ENCODE peak calls at places on chromosomes 3 and 15, in four cellular contexts. One of them, this sample, is unnamed.

GRCh38 chr15:40439461-40440299 is 1.1 kb upstream of the BAHD1 start:
- DNase-seq in transverse colon: peak; percentile 68
- DNase-seq in adrenal gland: peak; percentile 87
- DNase-seq in heart left ventricle: peak; percentile 61
- DNase-seq in this sample: peak; percentile 84

GRCh38 chr15:50229336-50229735 is 36.2 kb downstream of the HDC start:
- DNase-seq in transverse colon: no peak
- DNase-seq in adrenal gland: peak; percentile 45
- DNase-seq in heart left ventricle: no peak
- DNase-seq in this sample: no peak

GRCh38 chr3:177102526-177102925 is 94.8 kb downstream of the TBL1XR1 start:
- DNase-seq in transverse colon: no peak
- DNase-seq in adrenal gland: no peak
- DNase-seq in heart left ventricle: no peak
- DNase-seq in this sample: no peak

GRCh38 chr3:153144779-153145178 is 17.2 kb upstream of the RAP2B start:
- DNase-seq in transverse colon: no peak
- DNase-seq in adrenal gland: no peak
- DNase-seq in heart left ventricle: no peak
- DNase-seq in this sample: no peak

GRCh38 chr3:108780235-108780634 is 23.0 kb upstream of the RETNLB start:
- DNase-seq in transverse colon: no peak
- DNase-seq in adrenal gland: no peak
- DNase-seq in heart left ventricle: no peak
- DNase-seq in this sample: no peak

GRCh38 chr3:125116311-125117069 is 60.7 kb upstream of the HEG1 start:
- DNase-seq in transverse colon: no peak
- DNase-seq in adrenal gland: peak; percentile 74
- DNase-seq in heart left ventricle: peak; percentile 45
- DNase-seq in this sample: no peak

GRCh38 chr3:196740476-196741400 is 1.1 kb downstream of the PAK2 start:
- DNase-seq in transverse colon: no peak
- DNase-seq in adrenal gland: peak; percentile 33
- DNase-seq in heart left ventricle: peak; percentile 35
- DNase-seq in this sample: no peak

GRCh38 chr3:122239112-122239511 is 55.6 kb downstream of the CASR start:
- DNase-seq in transverse colon: no peak
- DNase-seq in adrenal gland: no peak
- DNase-seq in heart left ventricle: no peak
- DNase-seq in this sample: no peak

GRCh38 chr3:193572426-193572908 is 17.8 kb upstream of the ATP13A4 start:
- DNase-seq in transverse colon: peak; percentile 58
- DNase-seq in adrenal gland: peak; percentile 71
- DNase-seq in heart left ventricle: peak; percentile 46
- DNase-seq in this sample: peak; percentile 31

GRCh38 chr3:173586176-173586575 is 188.6 kb downstream of the NLGN1 start:
- DNase-seq in transverse colon: no peak
- DNase-seq in adrenal gland: no peak
- DNase-seq in heart left ventricle: no peak
- DNase-seq in this sample: no peak

GRCh38 chr3:188574885-188575284 is 420.9 kb downstream of the LPP start:
- DNase-seq in transverse colon: no peak
- DNase-seq in adrenal gland: no peak
- DNase-seq in heart left ventricle: no peak
- DNase-seq in this sample: no peak

GRCh38 chr15:47293763-47294162 is 423.5 kb upstream of the SEMA6D start:
- DNase-seq in transverse colon: peak; percentile 29
- DNase-seq in adrenal gland: peak; percentile 45
- DNase-seq in heart left ventricle: peak; percentile 73
- DNase-seq in this sample: no peak

GRCh38 chr3:12369598-12369997 is 80.7 kb downstream of the PPARG start:
- DNase-seq in transverse colon: no peak
- DNase-seq in adrenal gland: no peak
- DNase-seq in heart left ventricle: no peak
- DNase-seq in this sample: no peak

GRCh38 chr3:154247806-154248480 is 76.3 kb downstream of the DHX36 start:
- DNase-seq in transverse colon: no peak
- DNase-seq in adrenal gland: no peak
- DNase-seq in heart left ventricle: no peak
- DNase-seq in this sample: no peak

GRCh38 chr3:169148448-169149348 is 514.8 kb downstream of the MECOM start:
- DNase-seq in transverse colon: no peak
- DNase-seq in adrenal gland: no peak
- DNase-seq in heart left ventricle: no peak
- DNase-seq in this sample: no peak

GRCh38 chr3:13535905-13536304 is 13.0 kb upstream of the FBLN2 start:
- DNase-seq in transverse colon: no peak
- DNase-seq in adrenal gland: no peak
- DNase-seq in heart left ventricle: no peak
- DNase-seq in this sample: no peak

GRCh38 chr3:32888739-32889138 is 62.7 kb upstream of the CCR4 start:
- DNase-seq in transverse colon: no peak
- DNase-seq in adrenal gland: no peak
- DNase-seq in heart left ventricle: no peak
- DNase-seq in this sample: no peak

GRCh38 chr3:174737966-174738365 is 121.2 kb upstream of the NAALADL2 start:
- DNase-seq in transverse colon: no peak
- DNase-seq in adrenal gland: no peak
- DNase-seq in heart left ventricle: no peak
- DNase-seq in this sample: no peak

GRCh38 chr15:36882487-36883108 is 217.8 kb downstream of the MEIS2 start:
- DNase-seq in transverse colon: no peak
- DNase-seq in adrenal gland: no peak
- DNase-seq in heart left ventricle: no peak
- DNase-seq in this sample: no peak

DNA sequence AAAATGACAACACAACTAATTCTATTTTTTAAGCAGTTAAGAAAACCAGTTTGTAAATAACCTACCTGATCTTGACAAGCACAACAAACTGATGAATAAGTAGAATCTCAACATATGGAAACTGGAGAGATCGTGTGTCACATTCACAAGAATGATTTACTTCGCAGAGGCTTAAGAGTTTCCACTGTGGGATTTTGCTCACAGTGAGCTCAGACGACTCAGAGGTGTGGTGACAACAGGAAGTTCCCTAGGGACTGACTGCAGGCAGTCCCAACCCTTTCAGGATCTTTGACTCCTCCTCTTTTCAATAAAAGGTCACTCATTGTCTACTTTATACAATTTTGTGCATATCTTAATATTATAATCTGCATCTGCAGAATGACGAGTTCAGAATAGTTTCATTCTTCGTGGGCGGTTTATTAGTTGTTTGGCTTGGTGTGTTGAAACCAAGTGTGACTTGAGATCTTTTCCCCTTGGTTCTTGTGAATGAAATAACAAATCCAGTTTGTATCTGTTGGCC is at the start of gene LIPH:
- DNase-seq in transverse colon: peak; percentile 82
- DNase-seq in adrenal gland: no peak
- DNase-seq in heart left ventricle: no peak
- DNase-seq in this sample: peak; percentile 45
- TF ChIP-seq POLR2A in transverse colon: peak; percentile 98
- TF ChIP-seq POLR2A in adrenal gland: no peak
- TF ChIP-seq POLR2A in heart left ventricle: no peak
- TF ChIP-seq POLR2A in this sample: no peak

GRCh38 chr3:179562467-179563297 is at the start of gene ACTL6A:
- DNase-seq in transverse colon: peak; percentile 100
- DNase-seq in adrenal gland: peak; percentile 100
- DNase-seq in heart left ventricle: peak; percentile 100
- DNase-seq in this sample: peak; percentile 97
- TF ChIP-seq POLR2A in transverse colon: peak; percentile 64
- TF ChIP-seq POLR2A in adrenal gland: peak; percentile 66
- TF ChIP-seq POLR2A in heart left ventricle: no peak
- TF ChIP-seq POLR2A in this sample: peak; percentile 90

GRCh38 chr3:52225452-52226228 is at the start of gene TLR9:
- DNase-seq in transverse colon: peak; percentile 63
- DNase-seq in adrenal gland: no peak
- DNase-seq in heart left ventricle: no peak
- DNase-seq in this sample: no peak
- TF ChIP-seq POLR2A in transverse colon: peak; percentile 19
- TF ChIP-seq POLR2A in adrenal gland: no peak
- TF ChIP-seq POLR2A in heart left ventricle: no peak
- TF ChIP-seq POLR2A in this sample: no peak

DNA sequence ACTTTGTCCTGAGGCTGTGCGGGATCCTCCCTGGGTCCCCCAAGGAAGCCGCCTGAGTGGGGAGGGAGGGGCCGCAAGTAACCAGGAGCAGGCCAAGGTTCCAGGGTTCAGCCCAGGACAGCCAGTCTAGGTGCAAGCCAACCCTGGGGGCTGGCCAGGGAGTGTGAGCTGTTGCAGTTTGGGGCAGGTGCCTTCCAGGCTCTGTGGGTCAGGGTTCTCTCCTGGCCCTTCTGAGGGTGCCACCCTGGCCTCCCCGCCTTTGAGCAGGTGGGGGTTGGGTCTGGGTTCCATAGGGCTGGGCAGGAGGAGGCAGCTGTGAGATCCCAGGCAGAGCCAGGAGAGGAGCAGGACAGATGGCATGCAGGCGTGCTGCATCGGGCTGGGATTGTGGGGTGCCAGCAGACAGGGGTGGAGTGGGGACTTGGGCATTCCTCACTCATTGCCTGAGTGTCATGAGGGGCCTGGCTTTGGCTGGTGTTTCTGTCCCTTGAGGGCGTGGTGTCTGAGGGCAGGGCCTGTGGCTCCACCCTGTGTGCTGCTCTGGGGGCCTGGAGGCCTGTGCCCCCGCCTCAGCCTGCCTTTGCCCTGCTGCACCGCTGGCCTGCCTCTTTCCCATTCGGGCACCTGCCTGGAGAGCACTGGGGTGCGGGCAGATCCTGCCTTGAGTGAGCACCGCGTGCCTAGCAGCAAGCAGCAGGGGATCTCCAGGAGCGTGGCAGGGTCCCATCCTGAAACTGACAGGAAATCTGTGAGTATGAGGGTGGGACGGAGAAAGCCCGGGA is 18.4 kb downstream of the KLF13 start:
- DNase-seq in transverse colon: peak; percentile 89
- DNase-seq in adrenal gland: no peak
- DNase-seq in heart left ventricle: peak; percentile 73
- DNase-seq in this sample: no peak
- TF ChIP-seq POLR2A in transverse colon: peak; percentile 29
- TF ChIP-seq POLR2A in adrenal gland: no peak
- TF ChIP-seq POLR2A in heart left ventricle: no peak
- TF ChIP-seq POLR2A in this sample: no peak

GRCh38 chr3:134369231-134369741 is 5.0 kb downstream of the AMOTL2 start:
- DNase-seq in transverse colon: no peak
- DNase-seq in adrenal gland: no peak
- DNase-seq in heart left ventricle: no peak
- DNase-seq in this sample: no peak
- TF ChIP-seq POLR2A in transverse colon: no peak
- TF ChIP-seq POLR2A in adrenal gland: no peak
- TF ChIP-seq POLR2A in heart left ventricle: no peak
- TF ChIP-seq POLR2A in this sample: no peak

GRCh38 chr3:38312356-38312755 is 30.3 kb downstream of the SLC22A14 start:
- DNase-seq in transverse colon: no peak
- DNase-seq in adrenal gland: no peak
- DNase-seq in heart left ventricle: no peak
- DNase-seq in this sample: no peak
- TF ChIP-seq POLR2A in transverse colon: no peak
- TF ChIP-seq POLR2A in adrenal gland: no peak
- TF ChIP-seq POLR2A in heart left ventricle: no peak
- TF ChIP-seq POLR2A in this sample: no peak

DNA sequence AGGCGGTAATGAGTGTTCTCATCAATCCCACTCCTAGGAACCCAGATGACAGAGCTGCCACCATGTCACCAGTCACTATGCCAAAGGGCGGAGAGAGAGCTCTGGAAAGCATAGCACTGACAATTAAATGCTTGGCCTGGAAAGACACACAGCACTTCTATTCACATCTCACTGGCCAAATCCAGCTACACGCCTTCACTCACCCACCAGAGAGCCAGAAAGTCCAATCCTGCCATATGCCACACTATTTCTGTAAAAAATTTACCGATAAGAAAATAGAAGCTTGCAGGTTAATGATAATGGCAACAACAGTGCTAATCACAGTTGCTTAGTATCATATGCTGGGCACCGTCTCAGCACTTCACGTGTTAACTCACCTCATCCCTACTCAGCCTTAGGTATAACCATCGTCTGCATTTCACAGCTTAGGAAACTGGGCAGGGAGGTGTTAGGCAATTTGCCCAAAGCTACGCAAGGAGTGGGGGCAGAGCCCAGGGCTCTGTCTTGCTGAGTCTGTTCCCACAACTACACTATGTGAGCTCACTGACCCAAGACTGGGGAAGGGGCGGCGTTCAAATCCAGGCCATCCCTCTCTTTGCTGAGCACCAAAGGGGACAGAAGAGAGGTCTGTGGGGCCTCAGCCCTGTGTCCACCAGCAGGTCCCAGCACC is 16.5 kb downstream of the KLHL25 start:
- DNase-seq in transverse colon: no peak
- DNase-seq in adrenal gland: no peak
- DNase-seq in heart left ventricle: peak; percentile 65
- DNase-seq in this sample: no peak
- TF ChIP-seq POLR2A in transverse colon: no peak
- TF ChIP-seq POLR2A in adrenal gland: no peak
- TF ChIP-seq POLR2A in heart left ventricle: no peak
- TF ChIP-seq POLR2A in this sample: no peak

DNA sequence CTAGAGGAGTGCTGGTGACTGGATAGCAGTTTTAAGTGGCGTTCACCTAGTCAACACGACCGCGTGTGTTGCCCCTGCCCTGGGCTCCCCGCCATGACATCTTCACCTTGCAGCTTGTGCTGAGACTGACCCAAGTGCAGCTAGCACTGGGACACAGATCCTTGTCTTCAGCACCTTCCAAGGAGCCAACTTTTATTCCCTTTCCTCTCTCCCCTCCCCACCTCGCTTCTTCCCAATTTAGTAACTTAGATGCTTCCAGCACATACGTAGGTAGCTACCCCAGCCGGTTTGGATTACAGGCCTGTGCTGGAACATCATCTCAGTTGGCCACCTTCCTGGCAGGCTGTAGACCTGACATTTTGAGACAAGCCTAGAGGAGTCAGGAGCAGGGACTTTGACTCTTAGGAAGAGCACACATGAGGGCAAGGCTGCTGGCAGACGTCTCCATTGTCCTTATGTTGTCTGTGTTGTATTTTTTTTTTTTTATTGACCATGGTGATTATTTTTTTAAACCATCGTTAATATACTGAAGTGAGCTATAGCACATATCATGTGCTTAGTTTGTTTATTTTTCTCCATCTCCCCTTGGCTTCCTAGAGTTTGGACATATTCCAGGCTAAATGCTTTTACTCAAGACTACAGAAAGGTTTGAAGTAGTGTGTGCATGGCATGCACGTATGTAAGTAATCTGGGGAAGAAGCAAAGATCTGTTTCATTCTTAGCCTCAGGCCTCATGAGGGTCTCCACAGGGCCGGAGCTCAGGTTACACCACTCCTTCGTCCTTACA is 61.0 kb downstream of the AAGAB start:
- DNase-seq in transverse colon: no peak
- DNase-seq in adrenal gland: no peak
- DNase-seq in heart left ventricle: no peak
- DNase-seq in this sample: no peak
- TF ChIP-seq POLR2A in transverse colon: no peak
- TF ChIP-seq POLR2A in adrenal gland: no peak
- TF ChIP-seq POLR2A in heart left ventricle: no peak
- TF ChIP-seq POLR2A in this sample: no peak

DNA sequence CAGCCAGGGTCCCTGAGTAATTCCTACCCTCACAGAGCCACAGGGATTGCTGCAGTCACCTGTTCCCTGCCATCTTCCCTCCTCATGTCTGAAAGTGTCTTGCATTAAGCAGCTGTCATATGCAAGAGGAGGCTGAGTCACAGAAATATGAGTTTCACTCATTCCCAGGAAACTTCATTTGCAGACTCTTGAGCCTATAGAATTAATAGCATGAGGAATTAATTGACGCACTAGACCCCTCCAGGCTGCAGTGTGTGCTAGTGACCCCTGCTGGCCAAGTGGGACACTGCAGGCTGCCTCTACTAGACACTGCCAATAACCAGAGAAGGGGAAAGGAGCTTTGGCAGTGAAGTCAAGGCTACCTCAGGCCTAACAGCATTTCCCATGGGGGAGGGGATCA is 50.6 kb upstream of the SLC6A1 start:
- DNase-seq in transverse colon: no peak
- DNase-seq in adrenal gland: no peak
- DNase-seq in heart left ventricle: no peak
- DNase-seq in this sample: no peak
- TF ChIP-seq POLR2A in transverse colon: no peak
- TF ChIP-seq POLR2A in adrenal gland: no peak
- TF ChIP-seq POLR2A in heart left ventricle: no peak
- TF ChIP-seq POLR2A in this sample: no peak